ENCODE peak calls at places on chromosomes 7 and 10, in nine cellular contexts. F is fibroblast of villous mesenchyme; A is GM13977; B is NCI-H226; L is CD8-positive, alpha-beta memory T cell; P is mesothelial cell of epicardium; I is cardiac muscle cell; K is stimulated activated CD8-positive, alpha-beta memory T cell treated with anti-CD3 and anti-CD28 coated beads, Interleukin-15, amount 100 ng/mL, for 4 hours; T is activated T-helper 9 cell treated with anti-CD3 and anti-CD28 coated beads, Interleukin-2, amount 50 U/mL, for 16 hours. J is an unnamed sample.

GRCh38 chr7:111384065-111384891 is 178.0 kb downstream of the IMMP2L start:
- DNase-seq in F (peak), A (no peak), B (no peak), L (no peak), P (no peak), I (peak), K (no peak), T (no peak), J (no peak)

GRCh38 chr10:24901686-24902399 is 50.6 kb downstream of the PRTFDC1 start:
- DNase-seq in F (peak), A (no peak), B (peak), L (no peak), P (no peak), I (peak), K (no peak), T (no peak), J (no peak)

GRCh38 chr10:368579-369255 is 233.5 kb downstream of the ZMYND11 start:
- DNase-seq in F (no peak), A (no peak), B (no peak), L (no peak), P (no peak), I (no peak), K (no peak), T (no peak), J (no peak)

GRCh38 chr10:95560288-95561199 is 627 bp downstream of the SORBS1 start:
- DNase-seq in F (peak), A (peak), B (no peak), L (peak), P (peak), I (peak), K (peak), T (peak), J (peak)

GRCh38 chr7:118169146-118169545 is 14.8 kb upstream of the LSM8 start:
- DNase-seq in F (peak), A (no peak), B (no peak), L (no peak), P (no peak), I (no peak), K (no peak), T (no peak), J (no peak)

GRCh38 chr7:3436746-3437145 is 135.7 kb downstream of the SDK1 start:
- DNase-seq in F (peak), A (no peak), B (peak), L (no peak), P (no peak), I (peak), K (no peak), T (no peak), J (no peak)

GRCh38 chr10:48205918-48206317 is 68.6 kb downstream of the FRMPD2 start:
- DNase-seq in F (no peak), A (peak), B (no peak), L (no peak), P (no peak), I (no peak), K (no peak), T (no peak), J (no peak)

GRCh38 chr10:87503892-87504291 is 801 bp upstream of the MINPP1 start:
- DNase-seq in F (peak), A (no peak), B (peak), L (no peak), P (no peak), I (no peak), K (no peak), T (no peak), J (no peak)

GRCh38 chr7:47672966-47673365 is 91.1 kb upstream of the TNS3 start:
- DNase-seq in F (no peak), A (no peak), B (no peak), L (no peak), P (no peak), I (no peak), K (no peak), T (no peak), J (no peak)

GRCh38 chr10:81873932-81874816 is 820 bp upstream of the NRG3 start:
- DNase-seq in F (peak), A (peak), B (no peak), L (no peak), P (peak), I (peak), K (no peak), T (no peak), J (peak)

GRCh38 chr10:97319671-97320479 is 804 bp downstream of the FRAT1 start:
- DNase-seq in F (no peak), A (peak), B (no peak), L (peak), P (peak), I (no peak), K (peak), T (peak), J (peak)

GRCh38 chr10:102988404-102989314 is 70.6 kb downstream of the CNNM2 start:
- DNase-seq in F (peak), A (no peak), B (peak), L (no peak), P (no peak), I (peak), K (no peak), T (no peak), J (no peak)

J was measured in neural crest cell.